ENCODE peak calls at places on chromosomes 12 and 14, in four cellular contexts. N is IMR-90, Z is K562, A is lung. B is an unnamed sample.

GRCh38 chr12:6375269-6376078 is at the start of gene SCNN1A:
- DNase-seq in A (peak; percentile 88), N (no peak), Z (no peak), B (peak; percentile 93)

GRCh38 chr12:107328442-107329133 is 235.2 kb upstream of the CRY1 start:
- DNase-seq in Z (no peak), N (peak; percentile 48), A (no peak), B (no peak)

GRCh38 chr14:22901799-22902198 is 17.1 kb downstream of the RBM23 start:
- DNase-seq in A (no peak), N (no peak), Z (no peak), B (no peak)

GRCh38 chr14:72851660-72852059 is 42.2 kb downstream of the DPF3 start:
- DNase-seq in A (no peak), N (no peak), Z (no peak), B (no peak)

GRCh38 chr14:69105326-69105725 is 47.6 kb downstream of the DCAF5 start:
- DNase-seq in Z (no peak), A (no peak), N (peak; percentile 79), B (no peak)

GRCh38 chr12:12713932-12714275 is 3.3 kb upstream of the CDKN1B start:
- DNase-seq in Z (no peak), A (no peak), N (no peak), B (no peak)

GRCh38 chr12:13982010-13982409 is 608 bp upstream of the GRIN2B start:
- DNase-seq in Z (no peak), N (no peak), A (no peak), B (no peak)

GRCh38 chr14:75044322-75044721 is 6.9 kb downstream of the MLH3 start:
- DNase-seq in N (peak; percentile 86), A (no peak), Z (no peak), B (no peak)

GRCh38 chr12:10366875-10367274 is 23.0 kb downstream of the KLRK1 start:
- DNase-seq in A (no peak), Z (no peak), N (no peak), B (no peak)

GRCh38 chr12:49937639-49938300 is 12.8 kb upstream of the AQP2 start:
- DNase-seq in A (no peak), Z (no peak), N (peak; percentile 10), B (no peak)

GRCh38 chr12:106247731-106248176 is at the start of gene CKAP4:
- DNase-seq in Z (no peak), N (peak; percentile 82), A (peak; percentile 73), B (peak; percentile 84)

GRCh38 chr12:119448737-119449136 is 114.2 kb downstream of the CCDC60 start:
- DNase-seq in N (no peak), Z (no peak), A (no peak), B (no peak)

GRCh38 chr14:25953532-25954144 is 644.2 kb downstream of the NOVA1 start:
- DNase-seq in N (no peak), Z (no peak), A (no peak), B (peak; percentile 5)

GRCh38 chr14:53209370-53209769 is 56.2 kb upstream of the DDHD1 start:
- DNase-seq in A (no peak), N (no peak), Z (no peak), B (no peak)

GRCh38 chr14:87869619-87870583 is 123.1 kb downstream of the GALC start:
- DNase-seq in N (peak; percentile 36), A (no peak), Z (no peak), B (no peak)

GRCh38 chr14:28767851-28768548 is 1.4 kb downstream of the FOXG1 start:
- DNase-seq in N (no peak), A (no peak), Z (peak; percentile 69), B (no peak)

GRCh38 chr12:112446008-112446725 is 27.4 kb downstream of the PTPN11 start:
- DNase-seq in Z (peak; percentile 61), A (no peak), N (no peak), B (no peak)

GRCh38 chr14:31414190-31414833 is 6.0 kb downstream of the HEATR5A start:
- DNase-seq in N (peak; percentile 30), A (no peak), Z (no peak), B (no peak)

GRCh38 chr12:27063250-27063851 is 19.0 kb downstream of the C12orf71 start:
- DNase-seq in Z (no peak), A (no peak), N (no peak), B (no peak)

GRCh38 chr14:76919811-76920571 is 93.8 kb downstream of the LRRC74A start:
- DNase-seq in A (no peak), Z (no peak), N (peak; percentile 88), B (peak; percentile 38)

GRCh38 chr14:90513151-90514014 is 116.6 kb downstream of the CALM1 start:
- DNase-seq in N (peak; percentile 12), A (peak; percentile 83), Z (no peak), B (peak; percentile 95)

GRCh38 chr12:93167331-93167730 is 210.4 kb upstream of the NUDT4 start:
- DNase-seq in A (no peak), N (no peak), Z (no peak), B (no peak)

DNA sequence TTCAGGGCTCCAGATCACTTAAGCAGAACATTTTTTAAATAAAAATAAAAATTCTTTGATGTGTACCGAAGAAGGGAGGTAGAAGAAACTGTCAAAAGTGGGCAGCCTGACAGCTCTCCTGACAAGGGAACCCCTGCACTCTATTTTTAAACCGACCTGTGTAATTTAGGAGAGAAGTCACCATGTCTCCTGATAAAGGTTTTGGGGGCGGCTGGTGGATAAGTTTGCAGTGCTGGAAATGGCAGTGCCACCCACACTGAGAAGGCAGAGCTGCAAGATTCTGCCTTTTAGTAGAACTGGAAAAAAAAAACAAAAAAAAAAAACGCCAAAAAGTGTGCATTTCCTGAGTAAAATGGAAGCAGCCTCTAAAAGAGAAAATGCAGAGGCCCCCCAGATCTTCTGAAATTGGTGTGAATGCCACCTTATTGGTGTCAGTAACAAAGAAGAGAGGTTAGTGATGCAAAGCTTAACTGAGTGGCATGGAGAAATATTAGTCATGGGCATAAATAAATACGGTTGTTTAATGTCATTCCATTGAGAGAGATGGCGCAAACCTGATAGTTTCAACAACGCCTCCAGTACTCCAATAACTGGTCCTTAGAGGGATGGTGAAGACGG is 24.7 kb downstream of the DUSP6 start:
- DNase-seq in N (no peak), A (no peak), Z (no peak), B (no peak)
- H3K27ac ChIP-seq in N (no peak overlapping the region), A (no peak overlapping the region), Z (no peak overlapping the region), B (no peak overlapping the region)

DNA sequence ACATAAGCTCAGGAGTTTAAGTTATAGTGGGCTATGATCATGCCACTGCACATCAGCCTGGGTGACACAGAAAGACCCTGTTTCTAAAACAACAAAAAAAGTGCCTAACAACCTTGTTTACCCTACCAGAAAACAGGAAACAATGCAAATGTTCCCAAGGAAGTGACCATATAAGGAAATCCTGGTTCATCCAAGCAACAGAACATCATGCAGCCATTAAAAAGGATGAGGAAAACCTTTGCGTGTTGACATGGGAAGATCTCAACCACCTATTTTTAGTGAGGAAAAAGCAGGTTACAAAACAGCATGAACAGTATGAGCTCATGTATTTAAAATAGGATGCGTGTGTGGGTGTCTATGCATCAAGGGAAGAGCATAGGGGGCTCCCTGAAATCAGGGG is 13.7 kb downstream of the HRK start:
- DNase-seq in N (no peak), Z (no peak), A (no peak), B (no peak)
- H3K4me1 ChIP-seq in N (peaks cover 3% of the 10 kb centered on the region), Z (no peaks in the 10 kb centered on the region), A (no peaks in the 10 kb centered on the region), B (no peaks in the 10 kb centered on the region)

GRCh38 chr12:129662184-129662583 is 241.6 kb downstream of the TMEM132D start:
- DNase-seq in Z (no peak), N (no peak), A (no peak), B (no peak)

GRCh38 chr12:129660961-129661360 is 242.9 kb downstream of the TMEM132D start:
- DNase-seq in Z (peak; percentile 13), N (no peak), A (no peak), B (no peak)

GRCh38 chr12:129665414-129665813 is 238.4 kb downstream of the TMEM132D start:
- DNase-seq in A (no peak), N (no peak), Z (no peak), B (no peak)

GRCh38 chr12:129657179-129657578 is 246.6 kb downstream of the TMEM132D start:
- DNase-seq in N (no peak), A (no peak), Z (no peak), B (no peak)

GRCh38 chr12:129659927-129660326 is 243.9 kb downstream of the TMEM132D start:
- DNase-seq in A (no peak), Z (peak; percentile 61), N (no peak), B (no peak)
- H3K27ac ChIP-seq in A (no peak overlapping the region), Z (peak overlapping the region; percentile 83), N (no peak overlapping the region), B (no peak overlapping the region)

GRCh38 chr12:113676547-113676946 is 204.9 kb upstream of the LHX5 start:
- DNase-seq in N (no peak), A (no peak), Z (no peak), B (no peak)
- H3K4me1 ChIP-seq in N (no peaks in the 10 kb centered on the region), A (no peaks in the 10 kb centered on the region), Z (peaks cover 4% of the 10 kb centered on the region), B (no peaks in the 10 kb centered on the region)

B was measured in thyroid gland.